ENCODE peak calls at places on chromosomes 2 and 18, in eight cellular contexts. One of them, this sample, is unnamed.

GRCh38 chr2:73700661-73701447 is 36.3 kb downstream of the TPRKB start:
- DNase-seq in NCI-H2029 treated with DMSO at 0.1 percent for 48 hours: no peak
- DNase-seq in iris pigment epithelial cell: no peak
- DNase-seq in GM06990: no peak
- DNase-seq in T-cell: no peak
- DNase-seq in cerebellar cortex: no peak
- DNase-seq in stimulated activated CD4-positive, alpha-beta T cell treated with anti-CD3 and anti-CD28 coated beads, Interleukin-4, amount 100 ng/mL, for 4 hours: no peak
- DNase-seq in CD4-positive, alpha-beta memory T cell: no peak
- DNase-seq in this sample: no peak

GRCh38 chr2:66456183-66457041 is 21.5 kb downstream of the MEIS1 start:
- DNase-seq in NCI-H2029 treated with DMSO at 0.1 percent for 48 hours: no peak
- DNase-seq in iris pigment epithelial cell: no peak
- DNase-seq in GM06990: no peak
- DNase-seq in T-cell: no peak
- DNase-seq in cerebellar cortex: no peak
- DNase-seq in stimulated activated CD4-positive, alpha-beta T cell treated with anti-CD3 and anti-CD28 coated beads, Interleukin-4, amount 100 ng/mL, for 4 hours: no peak
- DNase-seq in CD4-positive, alpha-beta memory T cell: no peak
- DNase-seq in this sample: no peak

GRCh38 chr18:46411862-46412690 is 244.9 kb downstream of the LOXHD1 start:
- DNase-seq in NCI-H2029 treated with DMSO at 0.1 percent for 48 hours: peak
- DNase-seq in iris pigment epithelial cell: no peak
- DNase-seq in GM06990: no peak
- DNase-seq in T-cell: no peak
- DNase-seq in cerebellar cortex: peak
- DNase-seq in stimulated activated CD4-positive, alpha-beta T cell treated with anti-CD3 and anti-CD28 coated beads, Interleukin-4, amount 100 ng/mL, for 4 hours: no peak
- DNase-seq in CD4-positive, alpha-beta memory T cell: no peak
- DNase-seq in this sample: peak

GRCh38 chr2:183493060-183493459 is 368.8 kb downstream of the NUP35 start:
- DNase-seq in NCI-H2029 treated with DMSO at 0.1 percent for 48 hours: no peak
- DNase-seq in iris pigment epithelial cell: no peak
- DNase-seq in GM06990: no peak
- DNase-seq in T-cell: no peak
- DNase-seq in cerebellar cortex: no peak
- DNase-seq in stimulated activated CD4-positive, alpha-beta T cell treated with anti-CD3 and anti-CD28 coated beads, Interleukin-4, amount 100 ng/mL, for 4 hours: no peak
- DNase-seq in CD4-positive, alpha-beta memory T cell: no peak
- DNase-seq in this sample: no peak

GRCh38 chr2:218093879-218094278 is 24.8 kb downstream of the RUFY4 start:
- DNase-seq in NCI-H2029 treated with DMSO at 0.1 percent for 48 hours: no peak
- DNase-seq in iris pigment epithelial cell: no peak
- DNase-seq in GM06990: no peak
- DNase-seq in T-cell: no peak
- DNase-seq in cerebellar cortex: no peak
- DNase-seq in stimulated activated CD4-positive, alpha-beta T cell treated with anti-CD3 and anti-CD28 coated beads, Interleukin-4, amount 100 ng/mL, for 4 hours: no peak
- DNase-seq in CD4-positive, alpha-beta memory T cell: no peak
- DNase-seq in this sample: no peak

GRCh38 chr2:218263817-218264611 is 3.2 kb downstream of the GPBAR1 start:
- DNase-seq in NCI-H2029 treated with DMSO at 0.1 percent for 48 hours: no peak
- DNase-seq in iris pigment epithelial cell: no peak
- DNase-seq in GM06990: no peak
- DNase-seq in T-cell: no peak
- DNase-seq in cerebellar cortex: no peak
- DNase-seq in stimulated activated CD4-positive, alpha-beta T cell treated with anti-CD3 and anti-CD28 coated beads, Interleukin-4, amount 100 ng/mL, for 4 hours: no peak
- DNase-seq in CD4-positive, alpha-beta memory T cell: no peak
- DNase-seq in this sample: no peak

GRCh38 chr2:69973335-69973735 is 11.9 kb upstream of the ASPRV1 start:
- DNase-seq in NCI-H2029 treated with DMSO at 0.1 percent for 48 hours: no peak
- DNase-seq in iris pigment epithelial cell: peak
- DNase-seq in GM06990: no peak
- DNase-seq in T-cell: no peak
- DNase-seq in cerebellar cortex: no peak
- DNase-seq in stimulated activated CD4-positive, alpha-beta T cell treated with anti-CD3 and anti-CD28 coated beads, Interleukin-4, amount 100 ng/mL, for 4 hours: no peak
- DNase-seq in CD4-positive, alpha-beta memory T cell: no peak
- DNase-seq in this sample: no peak

GRCh38 chr18:44811586-44812125 is 131.0 kb downstream of the SETBP1 start:
- DNase-seq in NCI-H2029 treated with DMSO at 0.1 percent for 48 hours: no peak
- DNase-seq in iris pigment epithelial cell: no peak
- DNase-seq in GM06990: no peak
- DNase-seq in T-cell: no peak
- DNase-seq in cerebellar cortex: no peak
- DNase-seq in stimulated activated CD4-positive, alpha-beta T cell treated with anti-CD3 and anti-CD28 coated beads, Interleukin-4, amount 100 ng/mL, for 4 hours: no peak
- DNase-seq in CD4-positive, alpha-beta memory T cell: no peak
- DNase-seq in this sample: no peak

GRCh38 chr2:108271691-108272253 is 16.9 kb upstream of the SULT1C2 start:
- DNase-seq in NCI-H2029 treated with DMSO at 0.1 percent for 48 hours: peak
- DNase-seq in iris pigment epithelial cell: peak
- DNase-seq in GM06990: no peak
- DNase-seq in T-cell: no peak
- DNase-seq in cerebellar cortex: no peak
- DNase-seq in stimulated activated CD4-positive, alpha-beta T cell treated with anti-CD3 and anti-CD28 coated beads, Interleukin-4, amount 100 ng/mL, for 4 hours: no peak
- DNase-seq in CD4-positive, alpha-beta memory T cell: no peak
- DNase-seq in this sample: no peak

GRCh38 chr2:194822657-194823056 is 834.4 kb upstream of the SLC39A10 start:
- DNase-seq in NCI-H2029 treated with DMSO at 0.1 percent for 48 hours: no peak
- DNase-seq in iris pigment epithelial cell: no peak
- DNase-seq in GM06990: no peak
- DNase-seq in T-cell: no peak
- DNase-seq in cerebellar cortex: no peak
- DNase-seq in stimulated activated CD4-positive, alpha-beta T cell treated with anti-CD3 and anti-CD28 coated beads, Interleukin-4, amount 100 ng/mL, for 4 hours: no peak
- DNase-seq in CD4-positive, alpha-beta memory T cell: no peak
- DNase-seq in this sample: no peak

GRCh38 chr2:28348149-28348567 is 44.5 kb upstream of the FOSL2 start:
- DNase-seq in NCI-H2029 treated with DMSO at 0.1 percent for 48 hours: no peak
- DNase-seq in iris pigment epithelial cell: no peak
- DNase-seq in GM06990: no peak
- DNase-seq in T-cell: peak
- DNase-seq in cerebellar cortex: no peak
- DNase-seq in stimulated activated CD4-positive, alpha-beta T cell treated with anti-CD3 and anti-CD28 coated beads, Interleukin-4, amount 100 ng/mL, for 4 hours: peak
- DNase-seq in CD4-positive, alpha-beta memory T cell: peak
- DNase-seq in this sample: no peak

GRCh38 chr2:26640781-26641564 is at the start of gene CIB4:
- DNase-seq in NCI-H2029 treated with DMSO at 0.1 percent for 48 hours: peak
- DNase-seq in iris pigment epithelial cell: no peak
- DNase-seq in GM06990: no peak
- DNase-seq in T-cell: no peak
- DNase-seq in cerebellar cortex: no peak
- DNase-seq in stimulated activated CD4-positive, alpha-beta T cell treated with anti-CD3 and anti-CD28 coated beads, Interleukin-4, amount 100 ng/mL, for 4 hours: no peak
- DNase-seq in CD4-positive, alpha-beta memory T cell: no peak
- DNase-seq in this sample: peak

GRCh38 chr2:123993728-123994323 is 31.3 kb upstream of the CNTNAP5 start:
- DNase-seq in NCI-H2029 treated with DMSO at 0.1 percent for 48 hours: no peak
- DNase-seq in iris pigment epithelial cell: peak
- DNase-seq in GM06990: no peak
- DNase-seq in T-cell: no peak
- DNase-seq in cerebellar cortex: peak
- DNase-seq in stimulated activated CD4-positive, alpha-beta T cell treated with anti-CD3 and anti-CD28 coated beads, Interleukin-4, amount 100 ng/mL, for 4 hours: peak
- DNase-seq in CD4-positive, alpha-beta memory T cell: no peak
- DNase-seq in this sample: peak

GRCh38 chr2:55430536-55430935 is 10.9 kb upstream of the CCDC88A start:
- DNase-seq in NCI-H2029 treated with DMSO at 0.1 percent for 48 hours: no peak
- DNase-seq in iris pigment epithelial cell: peak
- DNase-seq in GM06990: no peak
- DNase-seq in T-cell: no peak
- DNase-seq in cerebellar cortex: no peak
- DNase-seq in stimulated activated CD4-positive, alpha-beta T cell treated with anti-CD3 and anti-CD28 coated beads, Interleukin-4, amount 100 ng/mL, for 4 hours: no peak
- DNase-seq in CD4-positive, alpha-beta memory T cell: no peak
- DNase-seq in this sample: no peak

GRCh38 chr18:45688834-45689233 is 35.1 kb upstream of the SLC14A1 start:
- DNase-seq in NCI-H2029 treated with DMSO at 0.1 percent for 48 hours: no peak
- DNase-seq in iris pigment epithelial cell: no peak
- DNase-seq in GM06990: no peak
- DNase-seq in T-cell: peak
- DNase-seq in cerebellar cortex: no peak
- DNase-seq in stimulated activated CD4-positive, alpha-beta T cell treated with anti-CD3 and anti-CD28 coated beads, Interleukin-4, amount 100 ng/mL, for 4 hours: peak
- DNase-seq in CD4-positive, alpha-beta memory T cell: peak
- DNase-seq in this sample: no peak

GRCh38 chr2:238914648-238915015 is 66.7 kb downstream of the TWIST2 start:
- DNase-seq in NCI-H2029 treated with DMSO at 0.1 percent for 48 hours: no peak
- DNase-seq in iris pigment epithelial cell: peak
- DNase-seq in GM06990: no peak
- DNase-seq in T-cell: no peak
- DNase-seq in cerebellar cortex: no peak
- DNase-seq in stimulated activated CD4-positive, alpha-beta T cell treated with anti-CD3 and anti-CD28 coated beads, Interleukin-4, amount 100 ng/mL, for 4 hours: no peak
- DNase-seq in CD4-positive, alpha-beta memory T cell: no peak
- DNase-seq in this sample: no peak